ENCODE peak calls at places on chromosomes 3 and 15, in four cellular contexts. A is brain microvascular endothelial cell, M is esophagus muscularis mucosa, C is ovary. Z is an unnamed sample.

GRCh38 chr3:99872633-99873254 is 55.1 kb downstream of the CMSS1 start:
- DNase-seq in A (peak), M (no peak), C (no peak), Z (peak)

GRCh38 chr3:24318668-24319287 is 175.9 kb downstream of the THRB start:
- DNase-seq in A (peak), M (no peak), C (no peak), Z (no peak)

GRCh38 chr3:30124435-30125390 is 481.7 kb upstream of the TGFBR2 start:
- DNase-seq in A (peak), M (no peak), C (no peak), Z (no peak)

GRCh38 chr3:72413228-72413627 is 435.0 kb downstream of the SHQ1 start:
- DNase-seq in A (peak), M (no peak), C (no peak), Z (no peak)

GRCh38 chr3:191894406-191894805 is 433.4 kb downstream of the PYDC2 start:
- DNase-seq in A (no peak), M (no peak), C (no peak), Z (no peak)

GRCh38 chr3:194262345-194263305 is 88.5 kb downstream of the CPN2 start:
- DNase-seq in A (no peak), M (no peak), C (no peak), Z (no peak)

GRCh38 chr3:106294121-106294520 is 425.3 kb upstream of the CBLB start:
- DNase-seq in A (no peak), M (no peak), C (no peak), Z (no peak)

GRCh38 chr15:70504305-70504951 is 258.9 kb downstream of the UACA start:
- DNase-seq in A (peak), M (no peak), C (peak), Z (peak)

GRCh38 chr3:4984511-4984864 is 5.3 kb downstream of the BHLHE40 start:
- DNase-seq in A (no peak), M (no peak), C (no peak), Z (no peak)

GRCh38 chr15:41666353-41666920 is 6.2 kb downstream of the MGA start:
- DNase-seq in A (no peak), M (no peak), C (no peak), Z (no peak)

GRCh38 chr3:39541917-39542329 is 74.4 kb downstream of the MOBP start:
- DNase-seq in A (no peak), M (no peak), C (no peak), Z (no peak)

GRCh38 chr3:177300039-177300833 is 103.0 kb upstream of the TBL1XR1 start:
- DNase-seq in A (peak), M (no peak), C (no peak), Z (no peak)

GRCh38 chr15:61275901-61276300 is 46.8 kb upstream of the RORA start:
- DNase-seq in A (no peak), M (no peak), C (no peak), Z (no peak)

GRCh38 chr3:193560870-193561269 is 6.2 kb upstream of the ATP13A4 start:
- DNase-seq in A (no peak), M (no peak), C (no peak), Z (no peak)

GRCh38 chr3:143975549-143976152 is 4.0 kb downstream of the DIPK2A start:
- DNase-seq in A (peak), M (no peak), C (no peak), Z (peak)

GRCh38 chr3:88101142-88101541 is 42.1 kb downstream of the ZNF654 start:
- DNase-seq in A (no peak), M (no peak), C (no peak), Z (no peak)

GRCh38 chr3:184325269-184325668 is 10.9 kb downstream of the EIF4G1 start:
- DNase-seq in A (no peak), M (no peak), C (no peak), Z (no peak)

GRCh38 chr3:187975571-187976360 is 178.2 kb upstream of the LPP start:
- DNase-seq in A (no peak), M (no peak), C (no peak), Z (no peak)

GRCh38 chr3:195770081-195770840 is 41.5 kb downstream of the MUC4 start:
- DNase-seq in A (no peak), M (no peak), C (no peak), Z (no peak)

GRCh38 chr15:79602731-79603130 is 170.6 kb downstream of the MINAR1 start:
- DNase-seq in A (no peak), M (no peak), C (no peak), Z (no peak)

GRCh38 chr3:128167646-128167972 is 14.3 kb downstream of the EEFSEC start:
- DNase-seq in A (no peak), M (no peak), C (no peak), Z (no peak)

GRCh38 chr15:43509002-43509922 is 8.1 kb upstream of the MAP1A start:
- DNase-seq in A (no peak), M (no peak), C (no peak), Z (no peak)

GRCh38 chr3:66303556-66303955 is 82.8 kb downstream of the SLC25A26 start:
- DNase-seq in A (no peak), M (no peak), C (no peak), Z (no peak)

GRCh38 chr3:14652-15051 is 181.9 kb upstream of the CHL1 start:
- DNase-seq in A (no peak), M (no peak), C (no peak), Z (no peak)

GRCh38 chr15:100001405-100001804 is 268.2 kb upstream of the LYSMD4 start:
- DNase-seq in A (no peak), M (no peak), C (no peak), Z (no peak)
- TF ChIP-seq CTCF in A (no peak), M (no peak), C (no peak), Z (no peak)

DNA sequence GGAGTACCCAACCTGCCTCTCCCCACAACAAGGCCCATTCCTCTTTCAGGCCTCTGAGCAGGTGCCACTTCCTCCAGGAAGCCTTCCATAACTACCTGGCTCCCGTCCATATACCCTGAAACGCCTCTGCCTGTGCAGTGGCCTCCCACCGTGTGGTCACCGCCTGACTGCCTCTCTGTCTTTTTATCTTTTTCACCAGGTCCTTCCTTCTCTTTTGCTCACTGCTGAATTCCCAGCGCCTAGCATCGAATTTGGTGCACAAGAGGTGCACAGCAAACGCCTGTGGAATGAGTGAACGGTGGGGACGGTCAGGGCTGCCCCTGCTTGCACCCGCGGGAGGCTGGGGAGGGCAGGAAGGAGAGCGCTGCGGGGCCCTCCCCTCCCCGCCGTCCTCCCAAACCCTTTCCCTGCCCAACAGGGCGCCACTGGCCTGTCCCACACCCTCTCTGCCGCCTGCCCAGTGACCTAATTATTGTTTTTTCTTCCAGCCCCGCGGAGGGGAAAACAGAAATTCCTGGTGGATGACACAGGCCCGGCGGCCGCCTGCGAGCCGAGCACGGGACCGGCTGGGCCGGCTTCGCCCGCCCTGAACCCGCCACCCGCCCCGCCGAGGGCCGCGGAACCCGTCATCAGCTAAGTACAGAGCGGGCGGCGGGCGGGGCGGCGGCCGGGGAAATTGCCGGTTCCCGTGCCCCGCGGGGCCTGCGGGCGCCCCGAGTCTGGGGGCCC is 140.1 kb downstream of the SMAD6 start:
- DNase-seq in A (peak), M (peak), C (peak), Z (peak)
- TF ChIP-seq CTCF in A (no peak), M (no peak), C (no peak), Z (no peak)

GRCh38 chr3:109275702-109276293 is 40.5 kb downstream of the DPPA2 start:
- DNase-seq in A (peak), M (no peak), C (no peak), Z (no peak)
- TF ChIP-seq CTCF in A (peak), M (peak), C (no peak), Z (peak)

GRCh38 chr3:46214751-46215352 is 6.7 kb upstream of the CCR1 start:
- DNase-seq in A (no peak), M (peak), C (no peak), Z (peak)
- TF ChIP-seq CTCF in A (peak), M (no peak), C (no peak), Z (peak)

DNA sequence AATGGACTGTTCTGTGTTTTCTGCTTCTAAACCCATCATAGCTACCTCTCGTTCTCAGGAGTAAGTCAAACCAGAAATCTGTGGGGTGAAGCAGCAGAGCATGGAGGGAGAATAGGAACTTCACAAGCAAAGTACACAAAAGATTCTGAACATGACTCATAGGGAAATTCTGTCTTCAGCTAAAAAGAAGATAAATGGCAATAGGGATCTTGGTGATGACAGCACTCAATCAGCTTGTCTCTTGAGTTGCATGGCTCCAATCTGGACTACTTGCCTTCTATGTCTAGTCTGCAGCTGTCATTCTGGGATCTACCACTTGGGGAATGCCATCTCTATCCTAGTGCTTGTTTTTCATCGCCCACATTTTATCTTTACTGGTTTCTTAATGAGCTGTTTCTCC is 13.5 kb upstream of the GRAMD1C start:
- DNase-seq in A (peak), M (no peak), C (no peak), Z (peak)
- TF ChIP-seq CTCF in A (peak), M (no peak), C (no peak), Z (no peak)

DNA sequence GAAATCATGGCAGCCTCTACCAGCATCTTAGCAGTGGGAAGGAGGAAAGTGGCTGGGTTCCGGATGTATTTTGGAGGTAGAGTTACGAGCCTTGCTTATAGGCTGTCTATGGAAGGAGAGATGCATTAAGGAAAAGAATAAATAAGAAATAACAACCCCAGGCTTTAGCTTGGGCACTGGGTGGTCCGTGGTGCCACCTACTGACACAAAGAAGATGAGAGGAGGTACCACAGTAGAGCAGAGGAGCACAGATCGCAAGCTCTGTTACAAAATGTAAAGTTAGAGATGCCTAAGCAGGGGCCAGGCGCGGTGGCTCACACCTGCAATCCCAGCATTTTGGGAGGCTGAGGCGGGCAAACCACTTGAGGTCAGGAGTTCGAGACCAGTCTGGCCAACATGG is 74.8 kb downstream of the TMEM39A start:
- DNase-seq in A (no peak), M (no peak), C (no peak), Z (no peak)
- TF ChIP-seq CTCF in A (peak), M (peak), C (no peak), Z (no peak)

GRCh38 chr3:169619793-169620192 is 43.7 kb downstream of the MECOM start:
- DNase-seq in A (no peak), M (no peak), C (no peak), Z (no peak)
- TF ChIP-seq CTCF in A (peak), M (no peak), C (no peak), Z (no peak)

GRCh38 chr15:52185151-52185561 is 6.0 kb downstream of the GNB5 start:
- DNase-seq in A (no peak), M (no peak), C (peak), Z (no peak)

GRCh38 chr15:52184721-52185120 is 6.5 kb downstream of the GNB5 start:
- DNase-seq in A (no peak), M (peak), C (no peak), Z (no peak)

GRCh38 chr15:52180851-52181450 is 10.2 kb downstream of the GNB5 start:
- DNase-seq in A (no peak), M (peak), C (no peak), Z (no peak)

GRCh38 chr15:52181938-52182780 is 9.0 kb downstream of the GNB5 start:
- DNase-seq in A (no peak), M (peak), C (no peak), Z (peak)

GRCh38 chr15:52183562-52184173 is 7.5 kb downstream of the GNB5 start:
- DNase-seq in A (peak), M (peak), C (peak), Z (peak)
- TF ChIP-seq CTCF in A (peak), M (peak), C (peak), Z (peak)

GRCh38 chr15:59722451-59722850 is 33.3 kb upstream of the BNIP2 start:
- DNase-seq in A (no peak), M (peak), C (no peak), Z (no peak)

GRCh38 chr15:59723686-59724336 is 34.7 kb upstream of the BNIP2 start:
- DNase-seq in A (no peak), M (peak), C (no peak), Z (no peak)

GRCh38 chr15:59725172-59725486 is 36.0 kb upstream of the BNIP2 start:
- DNase-seq in A (no peak), M (peak), C (no peak), Z (no peak)

GRCh38 chr15:59722032-59722431 is 32.9 kb upstream of the BNIP2 start:
- DNase-seq in A (no peak), M (peak), C (no peak), Z (no peak)
- TF ChIP-seq CTCF in A (no peak), M (no peak), C (no peak), Z (no peak)